ENCODE peak calls at places on chromosomes 6 and 20, in six cellular contexts. O is cardiac fibroblast, C is GM12878, W is tibial artery, V is AG04449, R is thyroid gland. F is an unnamed sample.

GRCh38 chr6:63440057-63440456 is 120.3 kb upstream of the LGSN start:
- DNase-seq in O (no peak), C (no peak), W (no peak), V (no peak), R (no peak), F (no peak)

GRCh38 chr20:1935696-1936366 is 40.6 kb downstream of the SIRPA start:
- DNase-seq in O (peak), C (no peak), W (no peak), V (no peak), R (no peak), F (peak)

GRCh38 chr6:56193846-56194245 is 53.5 kb downstream of the COL21A1 start:
- DNase-seq in O (peak), C (no peak), W (no peak), V (no peak), R (no peak), F (no peak)

GRCh38 chr20:521860-522259 is 21.7 kb downstream of the CSNK2A1 start:
- DNase-seq in O (no peak), C (no peak), W (no peak), V (no peak), R (no peak), F (no peak)

GRCh38 chr6:3740551-3741476 is 10.7 kb downstream of the PXDC1 start:
- DNase-seq in O (no peak), C (no peak), W (peak), V (no peak), R (no peak), F (no peak)

GRCh38 chr6:63272397-63272796 is 47.4 kb downstream of the LGSN start:
- DNase-seq in O (peak), C (no peak), W (no peak), V (no peak), R (no peak), F (no peak)

GRCh38 chr20:6657111-6657510 is 110.4 kb upstream of the BMP2 start:
- DNase-seq in O (no peak), C (no peak), W (no peak), V (no peak), R (no peak), F (no peak)

GRCh38 chr6:114253431-114253830 is 89.4 kb downstream of the HS3ST5 start:
- DNase-seq in O (no peak), C (no peak), W (no peak), V (no peak), R (no peak), F (no peak)

GRCh38 chr20:60097285-60097684 is 139.1 kb downstream of the CDH26 start:
- DNase-seq in O (no peak), C (no peak), W (no peak), V (no peak), R (no peak), F (no peak)

GRCh38 chr6:143513410-143513809 is 1.9 kb upstream of the FUCA2 start:
- DNase-seq in O (no peak), C (no peak), W (no peak), V (no peak), R (no peak), F (no peak)

GRCh38 chr6:118712955-118713354 is 61.6 kb upstream of the CEP85L start:
- DNase-seq in O (peak), C (no peak), W (no peak), V (no peak), R (no peak), F (no peak)

GRCh38 chr20:43539975-43540672 is 18.7 kb upstream of the SGK2 start:
- DNase-seq in O (no peak), C (no peak), W (peak), V (no peak), R (no peak), F (no peak)
- TF ChIP-seq CTCF in O (no peak), C (no peak), W (no peak), V (no peak), R (no peak), F (no peak)

GRCh38 chr20:44537993-44538392 is 16.1 kb upstream of the SERINC3 start:
- DNase-seq in O (peak), C (no peak), W (no peak), V (no peak), R (no peak), F (no peak)
- TF ChIP-seq CTCF in O (peak), C (no peak), W (no peak), V (peak), R (no peak), F (no peak)

GRCh38 chr20:10699941-10700340 is 26.1 kb upstream of the JAG1 start:
- DNase-seq in O (no peak), C (no peak), W (no peak), V (no peak), R (no peak), F (no peak)

GRCh38 chr20:10701607-10702006 is 27.8 kb upstream of the JAG1 start:
- DNase-seq in O (no peak), C (no peak), W (no peak), V (no peak), R (no peak), F (no peak)

GRCh38 chr20:10699506-10699905 is 25.7 kb upstream of the JAG1 start:
- DNase-seq in O (no peak), C (no peak), W (no peak), V (no peak), R (no peak), F (no peak)

GRCh38 chr20:10696650-10697049 is 22.9 kb upstream of the JAG1 start:
- DNase-seq in O (no peak), C (no peak), W (no peak), V (no peak), R (no peak), F (peak)
- TF ChIP-seq CTCF in O (peak), C (peak), W (no peak), V (peak), R (no peak), F (peak)

DNA sequence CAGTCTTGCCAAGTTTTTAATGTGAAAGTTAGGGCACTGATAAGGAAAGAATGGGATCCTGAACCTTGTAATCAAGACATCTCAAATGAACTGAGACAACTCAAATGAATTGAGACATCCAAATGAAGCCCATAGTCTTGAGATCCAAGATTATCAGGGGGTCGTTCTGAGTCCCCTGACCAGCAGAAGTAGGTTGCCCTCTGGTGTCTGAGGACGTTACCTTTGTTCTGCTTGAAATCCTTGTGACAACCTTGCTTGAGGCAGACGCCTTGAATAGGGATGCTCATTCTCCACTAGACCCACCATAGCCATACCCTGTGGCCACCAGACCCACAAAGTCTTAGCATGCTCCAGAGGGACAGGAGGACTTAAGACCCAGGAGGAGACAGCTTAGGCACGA is 37.7 kb downstream of the ZBTB9 start:
- DNase-seq in O (no peak), C (no peak), W (no peak), V (no peak), R (no peak), F (no peak)
- TF ChIP-seq CTCF in O (no peak), C (peak), W (no peak), V (no peak), R (no peak), F (no peak)

GRCh38 chr6:79231101-79231500 is 3.4 kb downstream of the HMGN3 start:
- DNase-seq in O (peak), C (no peak), W (no peak), V (no peak), R (no peak), F (no peak)

GRCh38 chr6:79230149-79230548 is 4.3 kb downstream of the HMGN3 start:
- DNase-seq in O (peak), C (no peak), W (no peak), V (no peak), R (no peak), F (no peak)

GRCh38 chr6:79234150-79235022 is at the start of gene HMGN3:
- DNase-seq in O (peak), C (peak), W (peak), V (peak), R (peak), F (peak)

GRCh38 chr6:79232696-79233462 is 1.6 kb downstream of the HMGN3 start:
- DNase-seq in O (no peak), C (no peak), W (no peak), V (no peak), R (no peak), F (no peak)

GRCh38 chr6:79233611-79234149 is 802 bp downstream of the HMGN3 start:
- DNase-seq in O (peak), C (peak), W (peak), V (peak), R (peak), F (peak)
- TF ChIP-seq CTCF in O (peak), C (peak), W (peak), V (peak), R (peak), F (peak)

GRCh38 chr6:12150812-12151432 is 138.8 kb downstream of the HIVEP1 start:
- DNase-seq in O (no peak), C (no peak), W (no peak), V (no peak), R (peak), F (no peak)
- TF ChIP-seq CTCF in O (peak), C (peak), W (no peak), V (peak), R (no peak), F (no peak)

GRCh38 chr20:50222568-50223320 is 32.1 kb downstream of the CEBPB start:
- DNase-seq in O (no peak), C (no peak), W (no peak), V (no peak), R (no peak), F (no peak)

GRCh38 chr20:50223321-50223995 is 32.8 kb downstream of the CEBPB start:
- DNase-seq in O (no peak), C (no peak), W (no peak), V (no peak), R (no peak), F (no peak)

GRCh38 chr20:50226093-50226974 is 35.7 kb downstream of the CEBPB start:
- DNase-seq in O (peak), C (no peak), W (peak), V (no peak), R (no peak), F (no peak)

GRCh38 chr20:50224052-50224451 is 33.4 kb downstream of the CEBPB start:
- DNase-seq in O (no peak), C (no peak), W (no peak), V (no peak), R (no peak), F (no peak)

GRCh38 chr20:50224553-50225255 is 34.1 kb downstream of the CEBPB start:
- DNase-seq in O (peak), C (no peak), W (peak), V (peak), R (peak), F (peak)
- TF ChIP-seq CTCF in O (peak), C (no peak), W (peak), V (no peak), R (no peak), F (no peak)

F was measured in body of pancreas.